ENCODE peak calls at places on chromosomes 6 and 20, in four cellular contexts. K is Karpas-422, V is brain microvascular endothelial cell, D is neuronal stem cell. H is an unnamed sample.

GRCh38 chr6:11324453-11325023 is 92.1 kb upstream of the NEDD9 start:
- DNase-seq in D (no peak), V (peak), K (no peak), H (no peak)

GRCh38 chr6:5584072-5584471 is 322.8 kb downstream of the FARS2 start:
- DNase-seq in D (no peak), V (peak), K (no peak), H (no peak)

GRCh38 chr6:152721956-152722355 is 24.3 kb downstream of the MYCT1 start:
- DNase-seq in K (no peak), V (no peak), D (no peak), H (no peak)

GRCh38 chr6:108588586-108588985 is 27.9 kb downstream of the FOXO3 start:
- DNase-seq in D (no peak), K (no peak), V (peak), H (peak)

GRCh38 chr6:134282816-134283215 is 35.1 kb downstream of the SGK1 start:
- DNase-seq in K (no peak), D (no peak), V (no peak), H (no peak)

GRCh38 chr20:59603727-59604608 is at the start of gene PHACTR3:
- DNase-seq in K (no peak), V (no peak), D (peak), H (no peak)

GRCh38 chr20:41592516-41593192 is 25.5 kb downstream of the CHD6 start:
- DNase-seq in V (no peak), K (no peak), D (no peak), H (no peak)

GRCh38 chr6:155402656-155403304 is 52.9 kb downstream of the NOX3 start:
- DNase-seq in V (no peak), D (no peak), K (no peak), H (no peak)

GRCh38 chr6:11322252-11322885 is 89.9 kb upstream of the NEDD9 start:
- DNase-seq in V (no peak), D (no peak), K (no peak), H (no peak)

GRCh38 chr20:53599378-53599777 is 5.7 kb upstream of the ZNF217 start:
- DNase-seq in V (no peak), K (no peak), D (no peak), H (no peak)

GRCh38 chr6:79672631-79673065 is 41.5 kb downstream of the SH3BGRL2 start:
- DNase-seq in D (no peak), K (peak), V (peak), H (no peak)
- H3K27ac ChIP-seq in D (no peak), K (no peak), V (peak), H (no peak)

GRCh38 chr6:36195471-36196048 is 984 bp upstream of the BRPF3 start:
- DNase-seq in D (no peak), V (no peak), K (peak), H (no peak)
- H3K4me3 ChIP-seq in D (peak), V (peak), K (peak), H (no peak)

GRCh38 chr20:24610341-24611115 is 141.1 kb downstream of the SYNDIG1 start:
- DNase-seq in V (no peak), K (no peak), D (no peak), H (no peak)

GRCh38 chr20:24612799-24613775 is 143.7 kb downstream of the SYNDIG1 start:
- DNase-seq in V (no peak), D (no peak), K (no peak), H (no peak)

GRCh38 chr20:24608926-24609667 is 139.7 kb downstream of the SYNDIG1 start:
- DNase-seq in D (no peak), K (peak), V (no peak), H (no peak)

GRCh38 chr20:24609757-24610156 is 140.3 kb downstream of the SYNDIG1 start:
- DNase-seq in D (no peak), K (no peak), V (no peak), H (no peak)

GRCh38 chr20:24611360-24612140 is 142.1 kb downstream of the SYNDIG1 start:
- DNase-seq in D (no peak), V (no peak), K (no peak), H (no peak)
- H3K27ac ChIP-seq in D (no peak), V (no peak), K (no peak), H (no peak)

GRCh38 chr6:117676577-117677218 is 1.4 kb downstream of the NUS1 start:
- DNase-seq in V (no peak), D (no peak), K (no peak), H (no peak)

GRCh38 chr6:117668736-117669135 is 6.5 kb upstream of the NUS1 start:
- DNase-seq in K (no peak), D (no peak), V (no peak), H (no peak)

GRCh38 chr6:117677553-117678131 is 2.4 kb downstream of the NUS1 start:
- DNase-seq in V (peak), D (no peak), K (no peak), H (no peak)

GRCh38 chr6:117674991-117675657 is at the start of gene NUS1:
- DNase-seq in D (peak), V (peak), K (peak), H (peak)

GRCh38 chr6:117674503-117674902 is 766 bp upstream of the NUS1 start:
- DNase-seq in K (no peak), V (no peak), D (no peak), H (no peak)
- H3K4me3 ChIP-seq in K (peak), V (peak), D (peak), H (peak)

DNA sequence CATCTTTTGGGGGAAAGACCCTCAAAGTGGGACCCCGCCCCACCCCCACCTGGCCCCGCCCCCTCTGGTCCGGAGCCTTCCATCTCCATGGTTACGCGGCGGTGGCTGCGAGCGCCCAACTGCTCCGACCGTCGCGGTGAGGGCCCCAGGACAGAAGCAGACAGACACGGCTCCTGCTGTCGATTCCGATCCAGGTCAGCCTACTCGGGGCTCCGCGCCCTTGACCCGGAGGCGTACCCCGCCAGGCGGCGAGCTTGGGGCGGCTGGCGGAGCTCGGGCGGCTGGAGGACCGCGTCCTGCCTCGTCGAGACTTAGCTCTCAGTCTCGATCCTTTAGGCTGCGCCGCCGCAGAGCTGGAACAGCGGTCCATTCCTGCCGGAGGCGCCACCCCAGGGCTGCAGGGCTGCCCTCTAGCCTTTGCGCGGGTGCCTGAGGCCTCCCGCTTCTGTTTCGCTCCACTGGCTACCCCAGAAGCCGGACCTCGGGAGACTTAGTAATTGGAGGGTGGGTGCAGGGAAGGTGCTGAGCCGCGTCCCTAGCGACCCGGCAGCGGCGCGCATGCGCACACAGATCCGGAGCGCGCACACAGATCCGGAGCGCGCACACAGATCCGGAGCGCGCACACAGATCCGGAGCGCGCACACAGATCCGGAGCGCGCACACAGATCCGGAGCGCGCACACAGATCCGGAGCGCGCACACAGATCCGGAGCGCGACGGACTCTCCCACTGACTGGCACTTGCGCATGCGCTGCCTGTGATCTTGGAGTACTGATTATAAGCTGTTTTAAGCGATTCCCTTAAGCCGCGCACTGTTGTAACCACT is at the start of gene CFAP206:
- DNase-seq in D (peak), V (peak), K (peak), H (peak)
- H3K27ac ChIP-seq in D (peak), V (peak), K (peak), H (no peak)

GRCh38 chr6:150599199-150600002 is at the start of gene PLEKHG1:
- DNase-seq in V (peak), K (peak), D (peak), H (peak)

GRCh38 chr6:150600003-150600301 is 267 bp downstream of the PLEKHG1 start:
- DNase-seq in V (no peak), K (no peak), D (peak), H (no peak)

GRCh38 chr6:150598858-150599198 is 857 bp upstream of the PLEKHG1 start:
- DNase-seq in K (no peak), V (no peak), D (no peak), H (no peak)

GRCh38 chr6:150598401-150598800 is 1.3 kb upstream of the PLEKHG1 start:
- DNase-seq in D (no peak), K (no peak), V (no peak), H (no peak)

DNA sequence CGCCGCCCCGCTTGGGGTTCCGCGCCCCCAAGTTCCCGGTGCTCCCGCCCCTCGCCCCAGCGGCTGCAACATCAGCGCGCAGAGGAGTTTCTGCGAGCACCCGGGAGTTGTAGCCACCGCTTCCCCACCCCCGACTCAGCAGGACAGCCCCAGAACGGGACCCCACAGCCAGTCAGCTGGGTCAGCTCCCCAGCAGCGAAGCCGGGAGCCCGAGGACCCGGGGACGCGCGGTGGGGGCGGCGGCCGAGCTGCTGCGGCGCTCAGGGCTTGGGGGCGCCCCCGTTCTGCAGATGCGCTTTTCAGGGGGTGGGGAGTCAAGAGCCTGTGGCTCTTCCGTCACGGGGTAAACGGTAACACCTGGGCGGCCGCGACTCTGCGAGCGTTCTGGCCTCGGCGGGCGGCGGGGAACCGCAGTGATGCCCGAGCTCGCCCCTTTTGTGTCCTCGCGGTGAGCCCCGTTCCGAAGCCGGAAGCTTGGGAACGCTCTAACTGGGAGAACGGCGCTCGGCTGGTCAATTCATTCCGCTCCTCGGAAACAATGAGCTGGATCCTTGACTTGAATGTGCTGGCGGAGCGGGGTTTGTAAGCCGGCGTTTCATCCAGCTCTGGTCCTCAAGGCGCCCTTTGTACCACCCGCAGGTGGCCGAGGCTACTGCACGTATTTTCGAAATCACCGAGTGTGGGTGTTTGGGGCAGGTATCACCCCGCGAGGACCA is 775 bp downstream of the PLEKHG1 start:
- DNase-seq in D (peak), K (peak), V (peak), H (peak)
- H3K4me3 ChIP-seq in D (peak), K (peak), V (peak), H (peak)

DNA sequence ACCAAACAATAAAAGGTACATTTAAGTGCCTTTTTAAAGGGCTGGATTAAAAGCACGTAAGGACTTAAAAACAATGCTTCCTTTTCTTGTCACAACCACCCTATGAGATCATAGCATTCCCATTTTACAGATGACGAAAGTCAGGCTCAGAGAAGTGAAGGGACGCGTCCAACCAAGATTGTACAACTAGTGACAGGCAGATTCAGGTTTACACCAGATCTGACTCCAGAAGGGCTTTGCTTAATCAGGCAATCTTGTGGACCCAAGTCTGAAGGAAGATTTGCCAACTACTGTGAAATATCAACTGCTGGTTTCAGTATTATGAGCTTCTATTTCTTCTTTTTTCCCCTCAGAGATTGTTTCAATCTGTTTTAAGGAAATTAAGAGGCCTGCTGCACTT is 876 bp downstream of the ENPP4 start:
- DNase-seq in K (no peak), V (no peak), D (no peak), H (no peak)
- H3K27ac ChIP-seq in K (no peak), V (no peak), D (no peak), H (no peak)

GRCh38 chr20:17964632-17965031 is 4.0 kb downstream of the SNX5 start:
- DNase-seq in K (no peak), D (no peak), V (no peak), H (no peak)
- H3K4me3 ChIP-seq in K (peak), D (no peak), V (no peak), H (no peak)

GRCh38 chr6:36907781-36908180 is 22.0 kb downstream of the C6orf89 start:
- DNase-seq in K (no peak), V (no peak), D (no peak), H (peak)
- H3K27ac ChIP-seq in K (no peak), V (no peak), D (no peak), H (peak)